ENCODE peak calls at places on chromosomes 11 and 22, in seven cellular contexts. B is AG10803; L is fibroblast of pulmonary artery; P is B cell; W is foreskin fibroblast; Y is mammary epithelial cell; J is activated CD8-positive, alpha-beta T cell treated with anti-CD3 and anti-CD28 coated beads for 36 hours. O is an unnamed sample.

GRCh38 chr22:45859231-45860161 is 117.5 kb downstream of the WNT7B start:
- DNase-seq in B (no peak), L (no peak), P (no peak), W (no peak), Y (no peak), J (no peak), O (no peak)

GRCh38 chr11:43585877-43586608 is 94.5 kb upstream of the HSD17B12 start:
- DNase-seq in B (no peak), L (no peak), P (no peak), W (no peak), Y (no peak), J (no peak), O (no peak)

GRCh38 chr11:8219257-8220021 is 44.2 kb downstream of the LMO1 start:
- DNase-seq in B (peak), L (peak), P (no peak), W (peak), Y (peak), J (peak), O (peak)

GRCh38 chr11:44593194-44593593 is 27.7 kb downstream of the CD82 start:
- DNase-seq in B (no peak), L (no peak), P (no peak), W (peak), Y (peak), J (no peak), O (no peak)

GRCh38 chr22:46908641-46909107 is 146.2 kb downstream of the TBC1D22A start:
- DNase-seq in B (no peak), L (no peak), P (no peak), W (no peak), Y (no peak), J (no peak), O (no peak)

GRCh38 chr11:123479048-123479837 is 49.2 kb downstream of the GRAMD1B start:
- DNase-seq in B (no peak), L (no peak), P (peak), W (no peak), Y (no peak), J (peak), O (no peak)

GRCh38 chr22:45127866-45128265 is 35.9 kb upstream of the NUP50 start:
- DNase-seq in B (peak), L (peak), P (no peak), W (peak), Y (peak), J (no peak), O (no peak)

GRCh38 chr11:5366856-5367255 is 15.5 kb downstream of the OR51B6 start:
- DNase-seq in B (peak), L (peak), P (no peak), W (peak), Y (no peak), J (no peak), O (no peak)

GRCh38 chr22:46509416-46510089 is 27.9 kb downstream of the CELSR1 start:
- DNase-seq in B (no peak), L (no peak), P (no peak), W (no peak), Y (no peak), J (no peak), O (no peak)

GRCh38 chr11:36273110-36273509 is 16.1 kb downstream of the COMMD9 start:
- DNase-seq in B (no peak), L (no peak), P (no peak), W (no peak), Y (no peak), J (no peak), O (no peak)

GRCh38 chr22:35229865-35230264 is 27.4 kb upstream of the HMGXB4 start:
- DNase-seq in B (no peak), L (no peak), P (no peak), W (no peak), Y (no peak), J (no peak), O (no peak)
- TF ChIP-seq CTCF in B (no peak), L (no peak), P (no peak), W (no peak), Y (no peak), J (no peak), O (no peak)

GRCh38 chr22:50144005-50144614 is 26.4 kb upstream of the PANX2 start:
- DNase-seq in B (no peak), L (no peak), P (no peak), W (no peak), Y (no peak), J (no peak), O (no peak)

GRCh38 chr22:50145741-50146439 is 24.6 kb upstream of the PANX2 start:
- DNase-seq in B (no peak), L (no peak), P (no peak), W (peak), Y (no peak), J (no peak), O (no peak)

GRCh38 chr22:50148991-50149721 is 21.4 kb upstream of the PANX2 start:
- DNase-seq in B (peak), L (peak), P (peak), W (peak), Y (peak), J (peak), O (peak)

GRCh38 chr22:50148166-50148500 is 22.4 kb upstream of the PANX2 start:
- DNase-seq in B (no peak), L (no peak), P (no peak), W (no peak), Y (no peak), J (no peak), O (no peak)

GRCh38 chr22:50146440-50147228 is 23.9 kb upstream of the PANX2 start:
- DNase-seq in B (peak), L (peak), P (no peak), W (peak), Y (peak), J (no peak), O (no peak)
- TF ChIP-seq CTCF in B (peak), L (peak), P (no peak), W (peak), Y (peak), J (no peak), O (no peak)

GRCh38 chr22:27715078-27715477 is 86.5 kb downstream of the MN1 start:
- DNase-seq in B (no peak), L (no peak), P (no peak), W (peak), Y (no peak), J (no peak), O (no peak)
- TF ChIP-seq CTCF in B (peak), L (no peak), P (no peak), W (no peak), Y (peak), J (no peak), O (no peak)

DNA sequence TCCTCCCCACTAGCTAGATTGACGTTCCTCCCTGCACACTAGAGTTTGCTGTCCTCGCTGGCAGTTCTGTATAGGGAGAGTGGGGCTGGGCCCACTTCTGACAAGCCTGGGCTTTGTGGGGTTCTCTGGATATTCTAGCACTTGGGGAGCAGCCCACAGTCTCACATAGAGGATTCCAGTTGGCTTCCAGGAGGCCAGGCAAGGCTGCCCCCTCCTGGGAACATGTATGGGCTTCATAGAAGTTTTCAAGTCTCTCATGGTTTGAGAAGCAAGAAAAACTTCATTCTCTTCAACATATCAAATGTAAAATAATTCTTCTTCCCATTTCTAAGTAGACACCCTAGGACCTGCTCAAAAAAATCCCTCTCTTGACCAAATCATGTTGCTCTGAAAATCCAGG is 87.5 kb downstream of the NAV2 start:
- DNase-seq in B (no peak), L (no peak), P (no peak), W (peak), Y (no peak), J (peak), O (peak)
- TF ChIP-seq CTCF in B (peak), L (peak), P (no peak), W (peak), Y (peak), J (no peak), O (no peak)

GRCh38 chr22:39173787-39174497 is 21.5 kb upstream of the CBX7 start:
- DNase-seq in B (no peak), L (no peak), P (no peak), W (no peak), Y (no peak), J (peak), O (no peak)

GRCh38 chr22:39173050-39173706 is 20.7 kb upstream of the CBX7 start:
- DNase-seq in B (no peak), L (no peak), P (no peak), W (no peak), Y (no peak), J (no peak), O (no peak)

GRCh38 chr22:39176067-39176621 is 23.7 kb upstream of the CBX7 start:
- DNase-seq in B (peak), L (peak), P (no peak), W (peak), Y (no peak), J (no peak), O (peak)

GRCh38 chr22:39175127-39176066 is 22.9 kb upstream of the CBX7 start:
- DNase-seq in B (no peak), L (no peak), P (no peak), W (no peak), Y (no peak), J (no peak), O (peak)

DNA sequence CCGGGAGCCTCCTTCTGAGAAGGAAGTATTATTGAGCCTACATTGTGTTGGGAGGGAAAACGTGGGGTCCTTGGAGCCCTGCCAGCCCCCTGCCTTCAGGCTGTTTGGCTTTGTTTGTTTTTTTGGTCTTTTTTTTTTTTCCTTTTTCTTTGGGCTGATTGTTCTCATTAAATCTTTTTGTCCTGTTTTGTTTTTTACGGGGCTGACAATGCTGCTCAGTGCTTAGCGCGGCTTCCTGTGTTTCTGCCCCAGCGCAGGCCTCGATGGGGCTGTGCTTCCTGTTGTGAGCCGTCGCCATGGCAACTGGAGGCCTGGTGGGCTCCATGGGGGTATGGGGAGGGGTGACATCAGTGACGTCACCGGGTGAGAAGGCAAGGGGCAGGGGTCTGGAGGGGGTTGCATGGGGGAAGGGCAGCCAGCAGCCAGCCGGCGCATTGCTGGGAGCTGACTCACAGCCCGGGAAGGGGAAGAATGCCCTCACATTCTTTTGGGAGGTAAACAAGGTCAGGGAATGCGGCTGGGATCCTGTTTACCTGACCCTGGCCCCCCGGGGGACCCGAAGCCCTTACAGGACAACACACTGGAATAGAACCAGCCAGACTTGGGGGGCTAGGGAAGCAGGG is 22.1 kb upstream of the CBX7 start:
- DNase-seq in B (peak), L (peak), P (peak), W (peak), Y (peak), J (peak), O (peak)
- TF ChIP-seq CTCF in B (no peak), L (no peak), P (no peak), W (no peak), Y (no peak), J (no peak), O (no peak)

O was measured in endothelial cell.